ENCODE peak calls at places on chromosomes 5 and 9, in six cellular contexts. G, X, F, Q, H and S are unnamed samples.

GRCh38 chr9:133844876-133845658 is 106.9 kb upstream of the SARDH start:
- DNase-seq in G (no peak), X (peak), F (no peak), Q (no peak), H (no peak), S (no peak)

GRCh38 chr9:19720374-19720773 is 68.5 kb downstream of the SLC24A2 start:
- DNase-seq in G (no peak), X (no peak), F (peak), Q (no peak), H (no peak), S (no peak)

GRCh38 chr9:79195904-79196303 is 375.9 kb upstream of the TLE4 start:
- DNase-seq in G (no peak), X (no peak), F (no peak), Q (no peak), H (no peak), S (no peak)

GRCh38 chr5:69364414-69364813 is 4.9 kb downstream of the AK6 start:
- DNase-seq in G (no peak), X (no peak), F (peak), Q (no peak), H (no peak), S (no peak)

GRCh38 chr9:136607334-136607919 is 55.3 kb upstream of the EGFL7 start:
- DNase-seq in G (no peak), X (no peak), F (no peak), Q (no peak), H (no peak), S (no peak)

GRCh38 chr5:158589939-158590338 is 509.8 kb downstream of the EBF1 start:
- DNase-seq in G (no peak), X (no peak), F (no peak), Q (no peak), H (no peak), S (no peak)

GRCh38 chr5:150619359-150620230 is 20.9 kb upstream of the SYNPO start:
- DNase-seq in G (no peak), X (no peak), F (no peak), Q (no peak), H (no peak), S (no peak)

GRCh38 chr5:29161399-29161798 is 2032.1 kb upstream of the CDH6 start:
- DNase-seq in G (no peak), X (no peak), F (no peak), Q (no peak), H (no peak), S (peak)

GRCh38 chr9:124474151-124474550 is 23.9 kb downstream of the ADGRD2 start:
- DNase-seq in G (no peak), X (no peak), F (no peak), Q (no peak), H (no peak), S (no peak)

GRCh38 chr9:68851657-68852056 is 146.6 kb downstream of the PIP5K1B start:
- DNase-seq in G (no peak), X (no peak), F (no peak), Q (no peak), H (no peak), S (no peak)

GRCh38 chr5:37054391-37054790 is 177.8 kb downstream of the NIPBL start:
- DNase-seq in G (no peak), X (no peak), F (no peak), Q (no peak), H (no peak), S (no peak)

GRCh38 chr5:39691993-39692392 is 267.2 kb upstream of the DAB2 start:
- DNase-seq in G (no peak), X (no peak), F (no peak), Q (no peak), H (no peak), S (no peak)

GRCh38 chr5:25489834-25490538 is 845.2 kb upstream of the CDH10 start:
- DNase-seq in G (no peak), X (no peak), F (no peak), Q (no peak), H (no peak), S (no peak)

GRCh38 chr9:100104314-100104713 is 5.3 kb downstream of the INVS start:
- DNase-seq in G (no peak), X (no peak), F (no peak), Q (no peak), H (no peak), S (no peak)